ENCODE peak calls at places on chromosomes 2 and 18, in eight cellular contexts. E, D, L, I, C, U, O and J are unnamed samples.

GRCh38 chr2:219661197-219661954 is 33.9 kb downstream of the SLC4A3 start:
- DNase-seq in E (no peak), D (no peak), L (no peak), I (no peak), C (peak), U (no peak), O (no peak), J (no peak)

GRCh38 chr2:215773728-215774127 is 239.6 kb downstream of the MREG start:
- DNase-seq in E (no peak), D (no peak), L (no peak), I (no peak), C (peak), U (no peak), O (no peak), J (no peak)

GRCh38 chr18:72673242-72673641 is 129.1 kb upstream of the CBLN2 start:
- DNase-seq in E (no peak), D (no peak), L (no peak), I (no peak), C (no peak), U (no peak), O (no peak), J (no peak)

GRCh38 chr18:67354692-67355091 is 161.8 kb downstream of the DSEL start:
- DNase-seq in E (no peak), D (no peak), L (no peak), I (no peak), C (no peak), U (no peak), O (no peak), J (no peak)

GRCh38 chr2:197673142-197673541 is 2.2 kb downstream of the RFTN2 start:
- DNase-seq in E (no peak), D (no peak), L (no peak), I (no peak), C (no peak), U (peak), O (no peak), J (no peak)

GRCh38 chr2:174827371-174828369 is 63.4 kb upstream of the CHRNA1 start:
- DNase-seq in E (no peak), D (no peak), L (no peak), I (no peak), C (peak), U (no peak), O (no peak), J (no peak)

GRCh38 chr2:148965596-148966431 is 72.7 kb upstream of the LYPD6B start:
- DNase-seq in E (no peak), D (no peak), L (no peak), I (no peak), C (no peak), U (no peak), O (no peak), J (no peak)

GRCh38 chr2:33104052-33104623 is 157.4 kb downstream of the LTBP1 start:
- DNase-seq in E (no peak), D (no peak), L (no peak), I (no peak), C (no peak), U (no peak), O (no peak), J (no peak)

GRCh38 chr18:8960740-8961657 is 141.5 kb upstream of the NDUFV2 start:
- DNase-seq in E (no peak), D (peak), L (no peak), I (no peak), C (peak), U (no peak), O (no peak), J (no peak)

GRCh38 chr2:95314964-95315611 is 17.9 kb downstream of the KCNIP3 start:
- DNase-seq in E (no peak), D (peak), L (peak), I (no peak), C (peak), U (peak), O (peak), J (peak)

GRCh38 chr18:32237024-32237423 is 47.2 kb downstream of the MEP1B start:
- DNase-seq in E (no peak), D (peak), L (no peak), I (no peak), C (no peak), U (no peak), O (no peak), J (no peak)

GRCh38 chr2:66478729-66479316 is 43.9 kb downstream of the MEIS1 start:
- DNase-seq in E (no peak), D (peak), L (no peak), I (no peak), C (no peak), U (no peak), O (no peak), J (no peak)

GRCh38 chr2:66869076-66869475 is 434.2 kb downstream of the MEIS1 start:
- DNase-seq in E (no peak), D (no peak), L (no peak), I (no peak), C (no peak), U (no peak), O (no peak), J (no peak)

GRCh38 chr18:10895976-10896375 is 253.4 kb downstream of the PIEZO2 start:
- DNase-seq in E (no peak), D (no peak), L (no peak), I (no peak), C (no peak), U (no peak), O (no peak), J (no peak)

GRCh38 chr2:109355192-109355843 is 226.3 kb downstream of the SH3RF3 start:
- DNase-seq in E (no peak), D (no peak), L (no peak), I (no peak), C (no peak), U (peak), O (no peak), J (no peak)

GRCh38 chr18:58866261-58867232 is 1.9 kb downstream of the ZNF532 start:
- DNase-seq in E (no peak), D (no peak), L (no peak), I (no peak), C (no peak), U (no peak), O (no peak), J (no peak)

GRCh38 chr18:63177259-63177658 is 142.3 kb downstream of the BCL2 start:
- DNase-seq in E (no peak), D (no peak), L (no peak), I (no peak), C (no peak), U (no peak), O (no peak), J (peak)

GRCh38 chr2:238523158-238524110 is 96.7 kb downstream of the ASB1 start:
- DNase-seq in E (no peak), D (no peak), L (peak), I (no peak), C (no peak), U (peak), O (no peak), J (no peak)

GRCh38 chr2:206392118-206392517 is 51.2 kb upstream of the ADAM23 start:
- DNase-seq in E (peak), D (peak), L (peak), I (no peak), C (peak), U (peak), O (peak), J (peak)

GRCh38 chr2:133801956-133802355 is 233.7 kb upstream of the NCKAP5 start:
- DNase-seq in E (no peak), D (no peak), L (no peak), I (no peak), C (no peak), U (no peak), O (no peak), J (no peak)

GRCh38 chr2:98909381-98910211 is 26.4 kb downstream of the CRACDL start:
- DNase-seq in E (no peak), D (peak), L (no peak), I (no peak), C (peak), U (peak), O (peak), J (peak)